ENCODE peak calls at places on chromosomes 5 and 9, in eight cellular contexts. K is neural progenitor cell; E is adrenal gland; B is CD8-positive, alpha-beta memory T cell; S is left ventricle myocardium inferior; V is aorta; N is lower lobe of right lung; M is breast epithelium. T is an unnamed sample. For H3K36me3 and H3K4me1, the result is how much of the 10 kb centered on the place peaks cover.

GRCh38 chr5:102750435-102750834 is 4.7 kb upstream of the PAM start:
- DNase-seq in N (no peak), S (no peak), M (no peak), B (no peak), V (no peak), K (no peak), E (no peak), T (no peak)

GRCh38 chr9:5052858-5053257 is 67.8 kb downstream of the JAK2 start:
- DNase-seq in S (no peak), V (no peak), N (no peak), E (no peak), M (no peak), K (no peak), B (no peak), T (no peak)

GRCh38 chr5:134874831-134875655 is 872 bp downstream of the TXNDC15 start:
- DNase-seq in E (peak), S (peak), V (peak), K (peak), M (peak), N (peak), B (peak), T (peak)

GRCh38 chr5:154078305-154078704 is 39.5 kb downstream of the MFAP3 start:
- DNase-seq in N (no peak), K (peak), E (no peak), B (no peak), S (no peak), M (no peak), V (no peak), T (no peak)

GRCh38 chr9:78103971-78104433 is 72.4 kb upstream of the GNAQ start:
- DNase-seq in S (no peak), K (no peak), B (peak), M (no peak), E (no peak), N (no peak), V (no peak), T (no peak)

GRCh38 chr9:96327694-96328352 is 25.8 kb upstream of the HSD17B3 start:
- DNase-seq in S (no peak), V (no peak), E (peak), N (no peak), M (no peak), K (peak), B (peak), T (no peak)

GRCh38 chr9:71112866-71113265 is 8.6 kb downstream of the TRPM3 start:
- DNase-seq in K (no peak), E (no peak), S (no peak), V (no peak), N (no peak), M (no peak), B (no peak), T (no peak)

GRCh38 chr5:95812100-95812472 is 10.4 kb downstream of the GLRX start:
- DNase-seq in S (no peak), V (peak), K (no peak), B (no peak), N (peak), E (peak), M (no peak), T (no peak)

GRCh38 chr5:89929173-89929572 is 480.4 kb downstream of the CETN3 start:
- DNase-seq in N (no peak), K (no peak), M (no peak), V (no peak), E (no peak), S (no peak), B (no peak), T (no peak)

GRCh38 chr5:112109331-112109993 is 309.6 kb downstream of the EPB41L4A start:
- DNase-seq in B (no peak), V (peak), N (peak), S (no peak), M (peak), E (peak), K (no peak), T (peak)

GRCh38 chr5:146199216-146199815 is 4.1 kb upstream of the RBM27 start:
- DNase-seq in V (no peak), K (no peak), N (no peak), S (no peak), M (no peak), E (no peak), B (no peak), T (no peak)

GRCh38 chr9:8762676-8763075 is 963.1 kb upstream of the DMAC1 start:
- DNase-seq in S (no peak), B (no peak), K (peak), V (no peak), E (no peak), M (no peak), N (no peak), T (no peak)

GRCh38 chr5:163460562-163461176 is at the start of gene HMMR:
- DNase-seq in B (no peak), V (no peak), E (no peak), S (no peak), N (no peak), M (no peak), K (peak), T (no peak)

GRCh38 chr5:140189977-140190867 is 15.2 kb downstream of the CYSTM1 start:
- DNase-seq in E (no peak), K (peak), M (no peak), B (no peak), V (no peak), N (no peak), S (no peak), T (no peak)

GRCh38 chr5:112863549-112863948 is 2.5 kb downstream of the SRP19 start:
- DNase-seq in N (no peak), K (no peak), E (peak), V (no peak), S (no peak), M (no peak), B (no peak), T (no peak)

GRCh38 chr9:5614985-5615384 is 13.9 kb upstream of the RIC1 start:
- DNase-seq in E (no peak), B (no peak), M (no peak), K (no peak), N (no peak), S (no peak), V (no peak), T (no peak)

GRCh38 chr9:79588488-79588887 is 16.7 kb downstream of the TLE4 start:
- DNase-seq in S (no peak), K (no peak), V (no peak), B (no peak), M (no peak), E (no peak), N (no peak), T (no peak)
- H3K36me3 ChIP-seq in S (under half), K (under half), V (under half), B (under half), M (under half), E (under half), N (under half), T (under half)

GRCh38 chr5:158700997-158701391 is 398.7 kb downstream of the EBF1 start:
- DNase-seq in M (no peak), N (no peak), B (no peak), S (no peak), E (no peak), K (peak), V (no peak), T (no peak)
- H3K4me1 ChIP-seq in M (under half), N (under half), B (under half), S (under half), E (under half), K (half or more), V (under half), T (under half)

DNA sequence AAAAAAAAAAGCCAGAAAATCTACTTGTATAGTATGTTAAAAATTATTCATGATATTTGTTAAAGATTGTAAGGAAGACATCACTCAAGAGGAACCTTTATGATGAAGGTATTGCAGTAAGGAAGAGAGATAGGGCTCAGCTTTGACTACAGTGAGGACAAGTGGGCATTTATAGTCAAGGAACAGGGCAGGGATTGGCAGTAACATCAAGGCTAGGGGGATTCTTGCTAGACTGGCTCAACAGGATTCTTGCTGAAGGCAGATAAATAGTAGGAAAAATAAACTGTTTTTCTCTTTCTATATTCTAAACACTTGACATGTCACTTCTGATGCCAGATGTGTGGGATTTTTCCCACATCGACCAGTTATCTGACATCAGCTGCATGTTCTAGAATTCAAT is 96.7 kb downstream of the ITGA1 start:
- DNase-seq in E (no peak), K (no peak), B (no peak), N (no peak), M (no peak), V (no peak), S (no peak), T (no peak)
- H3K4me3 ChIP-seq in E (no peak), K (no peak), B (no peak), N (no peak), M (no peak), V (no peak), S (no peak), T (no peak)

DNA sequence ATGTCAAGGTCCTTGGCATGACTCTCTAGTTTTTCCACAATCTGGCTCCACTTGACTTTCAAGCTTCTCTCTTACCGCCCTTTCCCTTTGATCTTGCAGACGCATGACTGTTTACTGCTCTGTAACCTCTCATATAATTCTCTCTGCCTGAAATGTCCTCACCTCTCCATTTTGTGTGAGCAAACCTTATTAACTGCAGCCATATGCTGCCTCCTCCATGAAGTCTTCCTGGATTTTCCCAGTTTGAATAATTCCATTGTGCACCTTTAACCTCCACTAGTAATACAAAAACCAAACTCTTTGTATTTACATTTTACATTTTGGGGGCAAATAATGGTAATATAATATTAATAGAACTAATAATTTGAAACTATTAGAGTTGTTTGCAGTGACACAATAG is 9.5 kb upstream of the C9orf72 start:
- DNase-seq in B (no peak), N (no peak), V (no peak), K (no peak), M (no peak), S (no peak), E (no peak), T (no peak)
- H3K36me3 ChIP-seq in B (under half), N (under half), V (under half), K (under half), M (under half), S (under half), E (under half), T (under half)

GRCh38 chr5:172895549-172895948 is 61.5 kb downstream of the ERGIC1 start:
- DNase-seq in K (no peak), S (no peak), B (no peak), V (no peak), N (no peak), E (no peak), M (no peak), T (no peak)

GRCh38 chr5:172899436-172899835 is 59.8 kb upstream of the RPL26L1 start:
- DNase-seq in N (no peak), V (no peak), B (no peak), K (no peak), E (no peak), M (no peak), S (no peak), T (no peak)

GRCh38 chr5:172896465-172896864 is 62.4 kb downstream of the ERGIC1 start:
- DNase-seq in E (no peak), N (no peak), S (no peak), V (no peak), B (no peak), K (no peak), M (no peak), T (no peak)

GRCh38 chr5:172898513-172899369 is 60.5 kb upstream of the RPL26L1 start:
- DNase-seq in E (no peak), B (no peak), M (no peak), S (no peak), V (no peak), K (no peak), N (no peak), T (no peak)

GRCh38 chr5:172897691-172898512 is 61.3 kb upstream of the RPL26L1 start:
- DNase-seq in K (peak), N (no peak), V (peak), S (no peak), M (no peak), E (no peak), B (no peak), T (no peak)
- H3K4me1 ChIP-seq in K (under half), N (half or more), V (under half), S (half or more), M (under half), E (under half), B (under half), T (half or more)

GRCh38 chr9:120921751-120922181 is 4.8 kb downstream of the TRAF1 start:
- DNase-seq in V (no peak), M (no peak), E (no peak), S (no peak), N (no peak), B (no peak), K (no peak), T (no peak)
- H3K4me3 ChIP-seq in V (no peak), M (no peak), E (no peak), S (no peak), N (no peak), B (peak), K (no peak), T (no peak)

GRCh38 chr9:127489471-127490115 is 38.3 kb downstream of the LRSAM1 start:
- DNase-seq in N (no peak), K (peak), B (no peak), M (no peak), V (no peak), E (no peak), S (no peak), T (no peak)
- H3K36me3 ChIP-seq in N (half or more), K (under half), B (under half), M (under half), V (under half), E (under half), S (half or more), T (half or more)

GRCh38 chr5:10457682-10458574 is 16.2 kb downstream of the ROPN1L start:
- DNase-seq in M (peak), K (peak), S (peak), V (no peak), B (no peak), N (no peak), E (no peak), T (no peak)
- H3K4me1 ChIP-seq in M (under half), K (under half), S (half or more), V (under half), B (under half), N (under half), E (under half), T (under half)

GRCh38 chr9:2621678-2622360 is at the start of gene VLDLR:
- DNase-seq in N (peak), K (peak), V (peak), B (peak), M (peak), S (peak), E (peak), T (no peak)

GRCh38 chr9:2623046-2623865 is 1.7 kb downstream of the VLDLR start:
- DNase-seq in E (peak), B (no peak), V (peak), M (peak), N (peak), S (peak), K (peak), T (no peak)

GRCh38 chr9:2623866-2624682 is 2.5 kb downstream of the VLDLR start:
- DNase-seq in K (no peak), V (no peak), N (no peak), S (no peak), E (no peak), M (no peak), B (no peak), T (no peak)

GRCh38 chr9:2620876-2621677 is 510 bp upstream of the VLDLR start:
- DNase-seq in M (peak), N (peak), B (peak), V (peak), K (peak), S (peak), E (peak), T (peak)

GRCh38 chr9:2622361-2623045 is 916 bp downstream of the VLDLR start:
- DNase-seq in S (peak), V (peak), N (peak), B (peak), K (peak), E (peak), M (no peak), T (no peak)
- H3K4me3 ChIP-seq in S (peak), V (peak), N (peak), B (peak), K (peak), E (peak), M (peak), T (peak)